ENCODE peak calls at places on chromosomes 6 and 20, in eight cellular contexts. G, Z, R, F, Y, D, S and W are unnamed samples.

GRCh38 chr6:169638915-169639314 is 62.9 kb downstream of the WDR27 start:
- DNase-seq in Z (no peak), R (no peak), F (no peak), D (no peak), S (no peak), G (no peak), Y (no peak), W (no peak)

GRCh38 chr6:38404355-38404754 is 235.4 kb downstream of the BTBD9 start:
- DNase-seq in Y (no peak), F (no peak), G (no peak), R (no peak), D (no peak), Z (no peak), S (no peak), W (peak)

GRCh38 chr6:127191716-127192115 is 73.2 kb downstream of the RSPO3 start:
- DNase-seq in R (no peak), S (no peak), G (no peak), Y (no peak), Z (no peak), D (no peak), F (no peak), W (peak)

GRCh38 chr6:156280131-156280530 is 497.0 kb upstream of the ARID1B start:
- DNase-seq in D (no peak), S (no peak), G (no peak), Y (no peak), R (no peak), F (no peak), Z (no peak), W (no peak)

GRCh38 chr20:58366016-58366415 is 23.0 kb upstream of the VAPB start:
- DNase-seq in S (no peak), F (no peak), R (no peak), Z (no peak), Y (no peak), G (no peak), D (no peak), W (no peak)

GRCh38 chr20:46253391-46253790 is 54.9 kb downstream of the CDH22 start:
- DNase-seq in F (no peak), R (no peak), Z (peak), S (peak), G (no peak), D (no peak), Y (no peak), W (no peak)

GRCh38 chr20:47310729-47311128 is 45.8 kb downstream of the ZMYND8 start:
- DNase-seq in G (no peak), R (no peak), D (no peak), S (no peak), F (no peak), Y (no peak), Z (no peak), W (no peak)

GRCh38 chr20:59001449-59002171 is 5.4 kb downstream of the CTSZ start:
- DNase-seq in R (no peak), F (no peak), Z (no peak), D (no peak), S (no peak), G (no peak), Y (no peak), W (no peak)

GRCh38 chr6:147285087-147285855 is 81.1 kb downstream of the STXBP5 start:
- DNase-seq in F (peak), Z (peak), G (no peak), Y (peak), D (no peak), R (no peak), S (no peak), W (peak)

GRCh38 chr6:136236491-136237293 is 13.4 kb downstream of the MTFR2 start:
- DNase-seq in G (no peak), Z (no peak), R (no peak), D (no peak), Y (no peak), S (no peak), F (no peak), W (no peak)

GRCh38 chr20:59515013-59515905 is 89.1 kb upstream of the PHACTR3 start:
- DNase-seq in D (peak), S (peak), F (no peak), Z (peak), Y (peak), G (no peak), R (no peak), W (peak)

GRCh38 chr6:29376003-29376402 is 912 bp upstream of the OR12D3 start:
- DNase-seq in Z (no peak), R (no peak), D (no peak), F (no peak), Y (no peak), S (no peak), G (no peak), W (peak)

GRCh38 chr20:53652090-53652858 is 58.6 kb upstream of the ZNF217 start:
- DNase-seq in D (no peak), S (no peak), F (no peak), R (no peak), Y (no peak), G (no peak), Z (peak), W (no peak)

GRCh38 chr6:45981046-45981445 is 34.6 kb downstream of the CLIC5 start:
- DNase-seq in F (no peak), Y (no peak), S (no peak), Z (no peak), R (no peak), G (no peak), D (no peak), W (no peak)

GRCh38 chr6:32941412-32941784 is 570 bp upstream of the HLA-DMB start:
- DNase-seq in D (no peak), F (no peak), Z (no peak), R (no peak), G (no peak), S (no peak), Y (no peak), W (no peak)

GRCh38 chr20:47701612-47702011 is 83.7 kb downstream of the SULF2 start:
- DNase-seq in S (no peak), Z (no peak), D (no peak), G (no peak), R (no peak), Y (no peak), F (no peak), W (no peak)

GRCh38 chr6:157374889-157375443 is 6.0 kb upstream of the ZDHHC14 start:
- DNase-seq in F (no peak), D (no peak), S (no peak), R (no peak), Z (no peak), G (no peak), Y (no peak), W (peak)

GRCh38 chr20:60123096-60123495 is 164.9 kb downstream of the CDH26 start:
- DNase-seq in F (no peak), G (no peak), Y (no peak), D (no peak), S (no peak), R (no peak), Z (no peak), W (no peak)

GRCh38 chr6:133355922-133356321 is 114.8 kb downstream of the EYA4 start:
- DNase-seq in Z (no peak), G (no peak), R (no peak), D (no peak), S (no peak), F (no peak), Y (no peak), W (no peak)

GRCh38 chr6:18122128-18123093 is at the start of gene NHLRC1:
- DNase-seq in S (peak), Z (peak), F (peak), G (peak), Y (peak), D (peak), R (peak), W (peak)

GRCh38 chr6:18126116-18126515 is 3.6 kb upstream of the NHLRC1 start:
- DNase-seq in Y (no peak), Z (peak), R (no peak), S (no peak), G (no peak), D (no peak), F (no peak), W (peak)

GRCh38 chr6:18119236-18119635 is 3.2 kb downstream of the NHLRC1 start:
- DNase-seq in F (no peak), D (no peak), Z (no peak), S (no peak), R (no peak), Y (no peak), G (no peak), W (no peak)

GRCh38 chr6:18118330-18118729 is 4.1 kb downstream of the NHLRC1 start:
- DNase-seq in Z (no peak), S (no peak), R (no peak), Y (no peak), F (no peak), G (no peak), D (no peak), W (no peak)

DNA sequence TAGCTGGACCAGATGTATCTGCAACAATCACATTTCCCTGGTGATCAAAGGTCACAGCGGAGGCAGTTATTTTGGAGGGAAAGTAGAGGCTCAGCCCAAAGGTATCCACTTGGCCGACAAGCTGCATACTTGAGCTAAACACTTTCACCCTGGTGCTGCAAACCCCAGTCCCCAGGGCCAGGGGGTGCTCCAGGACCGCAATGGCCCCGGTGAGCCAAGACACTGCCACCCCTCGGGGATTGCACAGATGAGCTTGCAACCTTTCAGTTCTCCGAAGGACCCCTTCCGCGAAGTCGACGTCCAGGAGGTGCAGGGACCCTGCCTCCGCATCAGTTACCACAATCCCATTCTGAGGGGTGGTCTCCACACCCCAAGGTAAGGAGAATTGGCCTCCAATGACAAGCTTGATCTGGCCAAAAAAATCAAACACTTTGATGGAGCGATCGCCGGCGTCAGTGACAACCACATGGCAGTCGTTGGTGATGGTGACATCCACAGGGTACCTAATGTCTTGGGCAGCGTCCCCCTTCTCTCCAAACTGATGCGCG is 823 bp downstream of the NHLRC1 start:
- DNase-seq in Y (no peak), G (no peak), F (no peak), S (no peak), R (no peak), Z (no peak), D (peak), W (no peak)
- H3K4me3 ChIP-seq in Y (peak), G (peak), F (peak), S (no peak), R (peak), Z (no peak), D (peak), W (peak)

GRCh38 chr6:64250126-64250525 is 614.5 kb downstream of the PHF3 start:
- DNase-seq in D (no peak), G (no peak), S (no peak), F (no peak), Z (no peak), R (no peak), Y (peak), W (no peak)
- TF ChIP-seq CTCF in D (no peak), G (no peak), S (no peak), F (no peak), Z (peak), R (no peak), Y (peak), W (no peak)

GRCh38 chr6:75350156-75350555 is 65.6 kb upstream of the TMEM30A start:
- DNase-seq in F (no peak), Z (no peak), R (no peak), S (no peak), Y (no peak), D (no peak), G (no peak), W (no peak)
- H3K4me3 ChIP-seq in F (no peak), Z (no peak), R (no peak), S (no peak), Y (no peak), D (no peak), G (no peak), W (no peak)

GRCh38 chr20:43451400-43451799 is 6.3 kb upstream of the SRSF6 start:
- DNase-seq in D (no peak), R (no peak), Z (no peak), F (no peak), Y (no peak), G (no peak), S (no peak), W (no peak)
- TF ChIP-seq CTCF in D (no peak), R (no peak), Z (no peak), F (no peak), Y (no peak), G (no peak), S (no peak), W (no peak)

DNA sequence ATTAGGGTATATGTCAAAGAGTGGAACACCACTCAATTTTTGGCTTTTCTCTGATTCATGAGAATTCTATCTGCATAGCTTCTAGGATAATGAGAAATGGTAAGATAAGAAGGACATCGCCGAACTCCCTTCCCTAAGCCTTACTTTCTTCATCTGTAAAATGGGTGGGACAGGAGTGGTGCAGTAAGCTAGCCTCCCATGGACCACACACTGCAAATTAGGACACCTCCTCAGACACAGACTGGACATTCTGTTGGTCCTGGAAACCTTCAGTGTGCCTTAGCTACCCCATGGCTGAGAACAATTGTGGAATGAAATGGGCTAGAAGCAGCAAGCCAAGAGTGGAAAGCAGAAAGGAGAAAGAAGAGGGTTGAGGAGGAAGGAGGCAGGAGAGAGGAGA is 89.6 kb downstream of the BMP7 start:
- DNase-seq in G (no peak), Z (no peak), S (no peak), R (no peak), Y (no peak), D (no peak), F (no peak), W (no peak)
- H3K4me3 ChIP-seq in G (no peak), Z (no peak), S (no peak), R (no peak), Y (no peak), D (no peak), F (no peak), W (no peak)

DNA sequence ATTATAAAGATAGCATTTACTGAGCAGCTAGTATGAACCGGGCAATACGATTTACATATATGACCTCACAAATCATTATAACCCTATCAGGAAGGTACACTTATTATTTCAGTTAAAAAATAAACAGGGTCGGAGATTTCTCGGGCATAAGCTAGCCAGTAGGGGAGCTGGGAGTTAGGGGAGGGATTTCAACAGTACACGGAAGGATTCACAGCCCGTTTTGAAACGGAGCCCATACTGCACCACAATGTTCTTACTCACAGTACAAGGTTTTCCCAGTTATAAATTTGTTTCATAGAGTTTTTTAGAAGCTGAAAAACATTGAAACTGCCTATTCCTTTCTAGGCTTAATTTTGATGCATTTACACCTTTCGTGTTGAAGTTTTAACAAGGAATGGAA is 607.1 kb downstream of the HDGFL1 start:
- DNase-seq in G (no peak), F (no peak), Y (no peak), R (no peak), S (no peak), D (no peak), Z (no peak), W (no peak)
- TF ChIP-seq CTCF in G (no peak), F (no peak), Y (no peak), R (no peak), S (no peak), D (no peak), Z (no peak), W (no peak)

DNA sequence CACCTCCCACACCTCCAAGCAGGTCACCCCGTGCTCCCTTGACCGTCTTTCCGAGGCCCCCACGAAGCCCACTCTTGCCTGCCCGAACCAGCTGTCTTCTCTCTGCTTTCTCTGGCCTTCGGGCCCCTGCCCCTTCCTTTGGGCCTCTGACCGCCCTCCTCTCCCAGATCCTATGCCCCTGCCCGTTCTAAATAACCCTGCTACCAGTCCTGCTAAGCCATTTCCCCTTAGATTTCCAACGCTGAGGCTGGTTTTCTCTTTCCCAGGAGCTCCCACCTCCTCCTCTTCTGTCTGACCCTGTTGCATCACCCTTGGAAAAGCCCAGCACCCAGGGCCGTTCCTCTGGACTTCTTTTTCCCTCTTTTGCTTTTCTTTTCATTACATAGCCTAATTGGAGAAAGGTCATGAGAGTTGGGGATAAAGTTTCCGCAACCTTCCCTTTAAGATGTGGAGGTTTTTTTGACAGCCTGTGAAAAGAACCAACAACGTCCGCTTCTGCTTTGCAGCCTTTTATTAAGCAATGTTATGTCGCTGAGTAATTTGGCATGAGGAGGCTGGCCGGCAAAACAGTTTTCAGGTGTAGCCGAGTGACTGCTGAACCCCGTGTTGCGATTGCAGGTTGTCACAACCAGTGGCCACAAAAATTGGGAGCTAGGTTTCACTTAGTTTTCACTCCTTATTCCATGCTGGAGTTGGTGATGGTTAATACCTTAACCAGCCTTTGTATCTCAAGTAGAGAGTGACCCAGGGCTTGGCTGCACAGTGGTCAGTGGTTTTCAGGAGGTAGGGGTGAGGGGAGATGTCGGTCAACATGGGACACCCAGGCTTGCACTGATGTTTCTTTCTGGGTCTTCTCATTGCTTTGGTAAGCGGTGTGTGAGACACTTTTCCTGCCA is 970 bp downstream of the BLTP3A start:
- DNase-seq in D (peak), G (no peak), R (no peak), S (peak), Y (peak), Z (peak), F (no peak), W (peak)
- H3K4me3 ChIP-seq in D (peak), G (peak), R (peak), S (peak), Y (peak), Z (peak), F (peak), W (peak)

DNA sequence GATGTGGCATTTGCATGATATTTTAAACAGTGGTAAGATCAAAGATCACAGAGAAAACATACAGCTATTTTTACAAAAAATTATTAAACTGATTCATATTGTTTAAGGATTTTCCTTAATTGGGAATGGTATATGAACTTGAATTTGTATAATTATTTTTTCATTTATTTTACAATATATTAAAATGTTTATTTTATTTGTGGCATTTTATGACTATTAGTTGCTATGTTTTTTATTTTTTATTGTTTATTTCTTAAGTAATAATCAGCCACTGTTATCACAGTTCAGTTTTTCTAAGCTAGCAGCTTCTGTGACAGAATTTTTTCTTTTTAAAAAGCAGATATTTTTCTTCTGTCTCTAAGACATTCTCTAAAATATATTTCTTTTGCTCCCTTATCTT is 387.0 kb upstream of the KHDRBS2 start:
- DNase-seq in S (no peak), D (no peak), G (no peak), Z (no peak), R (no peak), Y (no peak), F (no peak), W (no peak)
- TF ChIP-seq CTCF in S (no peak), D (no peak), G (no peak), Z (no peak), R (no peak), Y (no peak), F (no peak), W (no peak)

DNA sequence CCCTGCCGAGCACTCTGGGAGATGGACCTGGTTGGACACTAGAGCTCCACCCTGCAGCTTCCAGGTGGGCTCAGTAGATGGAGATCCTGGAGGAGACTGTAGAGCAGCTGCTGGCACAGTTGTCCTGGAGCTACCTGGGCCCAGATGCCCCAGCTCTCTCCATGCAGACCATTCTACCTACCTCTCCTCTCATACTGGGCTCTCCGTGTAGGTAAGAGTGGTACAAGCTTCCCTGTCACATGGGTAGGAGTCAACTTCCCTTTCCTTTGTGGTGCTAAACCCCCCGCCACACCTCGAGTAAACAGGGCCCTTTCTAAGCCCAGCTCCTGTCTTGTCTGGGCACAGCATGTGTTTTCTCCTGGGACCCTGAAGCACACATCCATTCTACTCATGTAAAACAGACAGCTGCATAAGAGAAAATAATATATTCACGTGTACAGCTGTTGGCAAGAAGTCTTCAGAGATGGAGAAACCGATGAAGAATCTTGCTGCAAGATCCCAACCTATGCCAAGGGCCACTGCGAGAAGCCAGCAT is 108.1 kb upstream of the DUSP22 start:
- DNase-seq in R (no peak), D (no peak), Z (no peak), F (no peak), G (no peak), Y (no peak), S (no peak), W (no peak)
- H3K4me3 ChIP-seq in R (no peak), D (no peak), Z (no peak), F (no peak), G (no peak), Y (no peak), S (no peak), W (no peak)